ENCODE peak calls at places on chromosomes 11 and 22, in six cellular contexts. G is WTC11, Y is GM23338, B is GM12878, M is K562, R is H1. I is an unnamed sample.

GRCh38 chr11:67675058-67675747 is 780 bp upstream of the ALDH3B2 start:
- DNase-seq in G (no peak), B (no peak), Y (no peak), M (no peak), R (peak), I (no peak)

GRCh38 chr11:12179019-12179418 is 68.6 kb downstream of the MICAL2 start:
- DNase-seq in G (no peak), B (no peak), R (peak), Y (no peak), M (no peak), I (no peak)

GRCh38 chr11:2290351-2290841 is 11.3 kb downstream of the C11orf21 start:
- DNase-seq in Y (no peak), R (peak), G (peak), B (no peak), M (no peak), I (no peak)

GRCh38 chr11:115075340-115075739 is 397.0 kb downstream of the NXPE2 start:
- DNase-seq in G (no peak), B (no peak), M (no peak), R (no peak), Y (no peak), I (no peak)

GRCh38 chr11:124586247-124586860 is 16.6 kb downstream of the OR8A1 start:
- DNase-seq in G (peak), Y (peak), R (peak), B (no peak), M (peak), I (peak)

GRCh38 chr11:45921561-45922424 is 663 bp upstream of the LARGE2 start:
- DNase-seq in Y (peak), R (peak), G (peak), B (no peak), M (peak), I (peak)

GRCh38 chr11:34318111-34319037 is 39.4 kb downstream of the ABTB2 start:
- DNase-seq in Y (no peak), B (no peak), R (no peak), M (no peak), G (no peak), I (peak)

GRCh38 chr22:24115247-24116207 is 65.8 kb upstream of the SUSD2 start:
- DNase-seq in Y (no peak), G (no peak), R (no peak), B (no peak), M (no peak), I (no peak)

GRCh38 chr22:17606472-17606871 is 22.1 kb downstream of the ATP6V1E1 start:
- DNase-seq in B (no peak), R (no peak), Y (no peak), M (no peak), G (no peak), I (no peak)

GRCh38 chr22:39147335-39148023 is 5.0 kb downstream of the CBX7 start:
- DNase-seq in R (no peak), M (no peak), B (no peak), G (no peak), Y (no peak), I (no peak)

GRCh38 chr11:35792148-35792845 is 129.7 kb downstream of the TRIM44 start:
- DNase-seq in G (no peak), R (no peak), Y (no peak), M (no peak), B (no peak), I (no peak)

GRCh38 chr11:70400643-70401042 is 2.3 kb downstream of the CTTN start:
- DNase-seq in R (no peak), Y (peak), M (no peak), G (peak), B (no peak), I (no peak)

GRCh38 chr22:47967841-47968240 is 1205.4 kb downstream of the TBC1D22A start:
- DNase-seq in G (peak), M (no peak), Y (no peak), R (no peak), B (no peak), I (no peak)

GRCh38 chr11:44564653-44565007 is 833 bp upstream of the CD82 start:
- DNase-seq in B (no peak), Y (peak), G (no peak), M (peak), R (no peak), I (no peak)

GRCh38 chr11:125105921-125106320 is 5.5 kb downstream of the TMEM218 start:
- DNase-seq in G (no peak), R (no peak), Y (no peak), M (no peak), B (no peak), I (no peak)

GRCh38 chr22:23878219-23878618 is 16.0 kb upstream of the MIF start:
- DNase-seq in B (no peak), M (no peak), Y (no peak), R (no peak), G (no peak), I (no peak)

GRCh38 chr22:39994046-39994565 is 648 bp upstream of the FAM83F start:
- DNase-seq in B (no peak), Y (no peak), M (peak), R (no peak), G (no peak), I (no peak)

GRCh38 chr22:35887296-35887875 is 141.2 kb downstream of the RBFOX2 start:
- DNase-seq in M (no peak), B (no peak), Y (no peak), R (no peak), G (no peak), I (no peak)

GRCh38 chr11:125426818-125427528 is 69.1 kb downstream of the FEZ1 start:
- DNase-seq in M (no peak), B (no peak), Y (no peak), G (no peak), R (no peak), I (no peak)

GRCh38 chr11:64238076-64238475 is 2.8 kb upstream of the FKBP2 start:
- DNase-seq in R (no peak), M (no peak), B (no peak), Y (no peak), G (no peak), I (no peak)

GRCh38 chr11:10295056-10295901 is 1.3 kb upstream of the SBF2 start:
- DNase-seq in M (no peak), Y (no peak), R (no peak), G (no peak), B (no peak), I (no peak)

GRCh38 chr11:96054870-96055705 is 131.2 kb upstream of the MTMR2 start:
- DNase-seq in G (no peak), R (no peak), Y (peak), B (no peak), M (peak), I (peak)

GRCh38 chr11:74620537-74620936 is 28.2 kb downstream of the POLD3 start:
- DNase-seq in R (no peak), Y (no peak), M (no peak), B (no peak), G (no peak), I (no peak)

GRCh38 chr11:74057251-74058151 is 48.6 kb upstream of the UCP3 start:
- DNase-seq in B (no peak), R (no peak), Y (no peak), M (peak), G (no peak), I (peak)

GRCh38 chr11:28964811-28965210 is 856.6 kb downstream of the METTL15 start:
- DNase-seq in G (no peak), M (no peak), B (no peak), R (no peak), Y (no peak), I (no peak)

DNA sequence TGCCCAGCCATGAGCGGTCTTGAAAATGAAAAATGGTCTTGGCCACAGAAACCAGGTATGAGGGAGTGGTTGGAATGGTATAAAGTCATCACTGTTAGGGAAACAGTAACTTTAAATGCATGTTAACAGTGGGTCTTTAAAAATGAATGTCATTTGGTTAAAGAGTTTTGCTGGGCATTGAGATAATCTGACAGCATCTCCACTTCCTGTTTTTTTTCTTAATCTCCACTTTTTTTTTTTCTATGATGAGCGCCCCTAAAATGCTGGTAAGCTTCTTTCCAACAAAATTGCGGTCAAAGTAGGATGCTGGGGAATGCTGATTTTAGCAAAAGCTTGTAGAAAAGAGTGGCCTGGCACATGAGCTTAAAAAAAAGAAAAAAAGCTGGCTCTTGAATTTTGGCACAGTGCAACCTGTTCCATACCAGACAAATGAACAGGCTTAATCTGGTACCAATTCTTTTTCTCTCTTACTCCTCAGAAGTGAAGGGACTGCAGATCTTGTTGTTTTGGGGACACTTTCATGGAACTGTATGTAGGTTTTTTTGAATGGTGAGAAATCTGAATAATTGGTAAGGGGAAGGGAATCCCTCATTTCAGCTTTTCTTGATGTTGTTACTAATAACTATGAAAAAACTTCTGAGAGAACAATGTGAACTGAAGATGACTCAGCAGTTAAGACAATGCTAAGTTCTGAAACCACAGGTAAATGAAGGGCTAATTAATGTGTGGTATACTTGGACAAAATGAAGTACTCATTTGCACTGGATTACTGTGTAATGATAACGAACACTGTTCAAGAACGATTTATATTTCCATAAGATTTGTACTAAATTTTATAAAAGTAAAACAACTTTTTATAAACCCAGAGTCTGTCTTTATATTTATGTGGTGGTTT is 3.1 kb upstream of the ARHGEF12 start:
- DNase-seq in R (no peak), Y (no peak), M (no peak), G (no peak), B (no peak), I (no peak)
- TF ChIP-seq CREB1 in R (no peak), Y (no peak), M (no peak), G (no peak), B (no peak), I (no peak)

GRCh38 chr22:20567993-20568417 is 60.6 kb downstream of the MED15 start:
- DNase-seq in Y (peak), M (peak), G (peak), R (no peak), B (no peak), I (no peak)

GRCh38 chr22:20571078-20571503 is 63.7 kb downstream of the MED15 start:
- DNase-seq in M (no peak), G (no peak), B (no peak), R (no peak), Y (no peak), I (no peak)

GRCh38 chr22:20567371-20567847 is 60.0 kb downstream of the MED15 start:
- DNase-seq in R (no peak), G (no peak), B (no peak), Y (no peak), M (no peak), I (no peak)

GRCh38 chr22:20568502-20569058 is 61.2 kb downstream of the MED15 start:
- DNase-seq in G (no peak), B (no peak), M (no peak), R (no peak), Y (no peak), I (no peak)

GRCh38 chr22:20569059-20570058 is 61.9 kb downstream of the MED15 start:
- DNase-seq in G (no peak), Y (no peak), M (no peak), R (no peak), B (peak), I (no peak)
- TF ChIP-seq CREB1 in G (no peak), Y (no peak), M (no peak), R (no peak), B (no peak), I (no peak)

GRCh38 chr11:6258571-6258998 is 1.1 kb upstream of the CCKBR start:
- DNase-seq in B (no peak), R (no peak), M (no peak), G (peak), Y (peak), I (no peak)
- TF ChIP-seq CREB1 in B (no peak), R (no peak), M (no peak), G (no peak), Y (no peak), I (no peak)

GRCh38 chr22:46068908-46069481 is 81.3 kb upstream of the PPARA start:
- DNase-seq in B (no peak), G (no peak), Y (no peak), M (no peak), R (no peak), I (no peak)

GRCh38 chr22:46070215-46070721 is 80.1 kb upstream of the PPARA start:
- DNase-seq in R (peak), Y (peak), G (peak), B (no peak), M (no peak), I (peak)

GRCh38 chr22:46068176-46068907 is 82.0 kb upstream of the PPARA start:
- DNase-seq in B (no peak), Y (no peak), G (no peak), R (no peak), M (no peak), I (no peak)

GRCh38 chr22:46070722-46071450 is 79.4 kb upstream of the PPARA start:
- DNase-seq in R (peak), M (no peak), B (no peak), Y (peak), G (peak), I (no peak)

GRCh38 chr22:46069518-46070214 is 80.7 kb upstream of the PPARA start:
- DNase-seq in B (no peak), M (no peak), Y (no peak), R (no peak), G (no peak), I (no peak)
- TF ChIP-seq CREB1 in B (peak), M (no peak), Y (no peak), R (no peak), G (no peak), I (no peak)

GRCh38 chr11:71498091-71498490 is 29.0 kb upstream of the KRTAP5-7 start:
- DNase-seq in M (no peak), R (peak), G (no peak), B (no peak), Y (no peak), I (no peak)

GRCh38 chr11:71499546-71499945 is 27.5 kb upstream of the KRTAP5-7 start:
- DNase-seq in M (no peak), G (no peak), R (peak), Y (no peak), B (no peak), I (no peak)

GRCh38 chr11:71499125-71499524 is 27.9 kb upstream of the KRTAP5-7 start:
- DNase-seq in R (no peak), B (no peak), M (no peak), Y (no peak), G (no peak), I (no peak)

GRCh38 chr11:71495286-71496090 is 31.6 kb upstream of the KRTAP5-7 start:
- DNase-seq in R (peak), G (no peak), M (no peak), Y (no peak), B (no peak), I (no peak)

DNA sequence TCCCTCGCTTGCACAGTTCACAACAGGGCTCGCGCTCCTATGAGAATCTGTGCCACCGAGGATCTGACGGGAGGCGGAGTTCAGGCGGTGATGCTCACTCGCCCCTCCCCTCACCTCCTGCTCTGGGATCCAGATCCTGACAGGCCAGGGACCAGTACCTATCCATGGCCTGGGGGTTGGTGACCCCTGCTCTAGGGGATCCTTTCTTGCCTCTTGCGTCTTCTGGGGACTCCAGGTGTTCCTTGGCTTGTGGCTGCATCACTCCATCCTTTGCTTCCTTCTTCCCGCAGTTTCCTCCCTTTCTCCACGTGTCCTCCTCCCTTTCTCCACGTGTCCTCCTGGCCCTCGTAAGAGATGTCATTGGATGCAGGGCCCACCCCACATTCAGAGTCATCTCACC is 30.6 kb upstream of the KRTAP5-7 start:
- DNase-seq in R (peak), M (no peak), G (no peak), B (no peak), Y (no peak), I (no peak)
- TF ChIP-seq CREB1 in R (no peak), M (no peak), G (no peak), B (no peak), Y (no peak), I (no peak)

GRCh38 chr22:28229566-28230483 is 310.8 kb upstream of the PITPNB start:
- DNase-seq in B (no peak), Y (no peak), M (no peak), G (no peak), R (no peak), I (no peak)
- TF ChIP-seq CREB1 in B (no peak), Y (no peak), M (no peak), G (no peak), R (no peak), I (no peak)

GRCh38 chr11:123357990-123358827 is 71.9 kb upstream of the GRAMD1B start:
- DNase-seq in Y (peak), M (no peak), B (peak), G (peak), R (peak), I (no peak)

GRCh38 chr11:123360267-123360936 is 69.7 kb upstream of the GRAMD1B start:
- DNase-seq in Y (no peak), G (no peak), R (no peak), B (no peak), M (no peak), I (no peak)

GRCh38 chr11:123354371-123354770 is 75.7 kb upstream of the GRAMD1B start:
- DNase-seq in R (no peak), B (no peak), Y (no peak), G (no peak), M (no peak), I (no peak)

GRCh38 chr11:123357353-123357989 is 72.6 kb upstream of the GRAMD1B start:
- DNase-seq in Y (peak), M (no peak), R (no peak), B (no peak), G (no peak), I (no peak)

DNA sequence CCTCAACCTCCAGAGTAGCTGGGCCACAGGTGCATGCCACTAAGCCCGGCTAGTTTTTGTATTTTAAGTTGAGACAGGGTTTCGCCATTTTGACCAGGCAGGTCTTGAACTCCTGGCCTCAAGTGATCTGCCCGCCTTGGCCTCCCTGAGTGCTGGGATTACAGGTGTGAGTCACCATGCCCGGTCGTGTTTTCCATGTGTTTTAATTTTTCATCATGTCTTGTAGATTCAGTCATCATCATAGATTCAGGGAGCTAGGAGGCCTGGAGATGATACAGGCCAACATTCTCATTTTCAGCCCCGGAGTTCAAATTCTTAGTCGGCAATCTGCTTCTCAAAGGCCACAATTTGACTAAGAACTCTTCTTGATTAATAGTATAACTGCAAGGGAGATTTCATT is 73.5 kb upstream of the GRAMD1B start:
- DNase-seq in G (no peak), R (no peak), M (no peak), B (no peak), Y (no peak), I (no peak)
- TF ChIP-seq CREB1 in G (no peak), R (no peak), M (no peak), B (no peak), Y (no peak), I (no peak)

I was measured in HepG2.